ENCODE peak calls at places on chromosomes 16 and 17, in ten cellular contexts. Y is HTR-8/SVneo; J is activated T-helper 1 cell treated with Interleukin-2 at 50 U/mL for 16 hours; K is hepatocyte; W is aorta; H is NCI-H187; L is NCI-H2171; C is activated T-cell treated with anti-CD3 and anti-CD28 coated beads, Interleukin-2, amount 50 U/mL, for 48 hours; Q is fibroblast of lung; S is activated CD4-positive, alpha-beta T cell treated with anti-CD3 and anti-CD28 coated beads, Interleukin-2, amount 50 U/mL, for 1 hour. V is an unnamed sample.

GRCh38 chr16:700684-701584 is 4.7 kb downstream of the FBXL16 start:
- DNase-seq in H (no peak), L (no peak), W (no peak), Y (no peak), S (peak; percentile 46), K (peak; percentile 75), C (no peak), J (no peak), Q (no peak), V (no peak)

GRCh38 chr16:88993006-88993787 is 16.2 kb upstream of the CBFA2T3 start:
- DNase-seq in S (no peak), H (no peak), J (no peak), Y (no peak), C (no peak), Q (peak; percentile 4), L (peak; percentile 83), W (no peak), K (no peak), V (no peak)

GRCh38 chr17:63675607-63676539 is 24.1 kb downstream of the LIMD2 start:
- DNase-seq in J (no peak), S (no peak), W (peak; percentile 90), K (peak; percentile 85), Y (peak; percentile 91), Q (peak; percentile 90), C (no peak), H (no peak), L (no peak), V (peak; percentile 76)

GRCh38 chr16:84617068-84617630 is 729 bp downstream of the COTL1 start:
- DNase-seq in Y (no peak), H (no peak), S (peak; percentile 43), L (no peak), W (peak; percentile 69), C (peak; percentile 71), J (peak; percentile 40), K (peak; percentile 43), Q (no peak), V (no peak)

GRCh38 chr16:52436646-52437645 is 110.0 kb downstream of the TOX3 start:
- DNase-seq in K (no peak), H (no peak), W (no peak), J (no peak), Q (no peak), Y (no peak), S (no peak), C (no peak), L (no peak), V (no peak)

GRCh38 chr17:39928868-39929651 is 1.5 kb downstream of the LRRC3C start:
- DNase-seq in H (no peak), S (no peak), Y (peak; percentile 73), Q (peak; percentile 89), C (no peak), L (no peak), J (no peak), K (no peak), W (no peak), V (no peak)

GRCh38 chr17:16911141-16911937 is 60.6 kb downstream of the TNFRSF13B start:
- DNase-seq in H (no peak), L (no peak), Q (no peak), Y (no peak), K (no peak), J (no peak), C (peak; percentile 16), W (no peak), S (peak; percentile 20), V (no peak)

GRCh38 chr17:1001640-1002411 is 4.9 kb downstream of the TIMM22 start:
- DNase-seq in K (no peak), S (no peak), Y (no peak), W (peak; percentile 81), H (no peak), Q (peak; percentile 78), J (no peak), C (no peak), L (peak; percentile 24), V (no peak)

GRCh38 chr17:61574542-61575351 is 16.3 kb downstream of the NACA2 start:
- DNase-seq in W (no peak), Q (peak; percentile 76), S (no peak), K (peak; percentile 81), Y (peak; percentile 67), H (no peak), C (no peak), J (no peak), L (peak; percentile 56), V (peak; percentile 41)

GRCh38 chr17:19578545-19578944 is 44.9 kb downstream of the SLC47A1 start:
- DNase-seq in C (no peak), L (no peak), W (no peak), S (no peak), J (no peak), Y (no peak), H (no peak), Q (no peak), K (no peak), V (peak; percentile 27)

GRCh38 chr17:68248199-68248825 is 469 bp downstream of the AMZ2 start:
- DNase-seq in Y (peak; percentile 46), S (no peak), C (no peak), H (no peak), K (peak; percentile 66), L (peak; percentile 60), J (no peak), W (peak; percentile 86), Q (peak; percentile 75), V (peak; percentile 64)

GRCh38 chr17:46140645-46141197 is 52.5 kb downstream of the KANSL1 start:
- DNase-seq in C (no peak), J (no peak), K (no peak), S (no peak), W (no peak), L (no peak), Y (no peak), H (no peak), Q (no peak), V (no peak)

GRCh38 chr17:11628374-11628773 is 30.1 kb downstream of the DNAH9 start:
- DNase-seq in W (no peak), S (no peak), Q (no peak), J (no peak), K (no peak), H (no peak), L (no peak), C (no peak), Y (no peak), V (no peak)

GRCh38 chr17:42521036-42521435 is 15.0 kb upstream of the NAGLU start:
- DNase-seq in Q (no peak), W (peak; percentile 61), L (no peak), S (no peak), K (no peak), J (no peak), Y (no peak), H (no peak), C (no peak), V (no peak)

GRCh38 chr17:11221721-11222120 is 19.3 kb upstream of the SHISA6 start:
- DNase-seq in H (no peak), C (no peak), Y (no peak), K (no peak), S (no peak), Q (no peak), W (no peak), J (no peak), L (no peak), V (no peak)

GRCh38 chr17:2421315-2422147 is 20.7 kb upstream of the MNT start:
- DNase-seq in Q (peak; percentile 58), C (no peak), J (no peak), W (no peak), H (peak; percentile 32), Y (no peak), K (no peak), L (no peak), S (no peak), V (peak; percentile 66)

GRCh38 chr16:75385507-75386152 is 47.7 kb downstream of the CFDP1 start:
- DNase-seq in H (no peak), S (no peak), J (no peak), W (no peak), K (peak; percentile 84), L (peak; percentile 67), Q (peak; percentile 94), C (no peak), Y (peak; percentile 41), V (peak; percentile 80)

GRCh38 chr16:3106205-3106928 is 6.0 kb upstream of the ZNF205 start:
- DNase-seq in W (peak; percentile 94), S (peak; percentile 88), K (peak; percentile 96), J (peak; percentile 87), H (peak; percentile 94), C (peak; percentile 97), L (peak; percentile 93), Q (peak; percentile 85), Y (peak; percentile 95), V (peak; percentile 90)

GRCh38 chr16:2035431-2036199 is 8.9 kb downstream of the NHERF2 start:
- DNase-seq in K (peak; percentile 81), Y (no peak), J (no peak), Q (peak; percentile 85), C (no peak), H (peak; percentile 30), W (peak; percentile 90), S (no peak), L (peak; percentile 71), V (no peak)

GRCh38 chr16:67163903-67164558 is 514 bp upstream of the HSF4 start:
- DNase-seq in W (peak; percentile 62), J (no peak), C (no peak), L (no peak), S (no peak), H (peak; percentile 44), Y (no peak), Q (peak; percentile 57), K (no peak), V (no peak)

GRCh38 chr17:10697092-10698081 is at the start of the genes ADPRM and SCO1:
- DNase-seq in H (peak; percentile 26), L (peak; percentile 91), Y (peak; percentile 90), Q (peak; percentile 94), W (peak; percentile 97), K (peak; percentile 97), S (peak; percentile 86), C (peak; percentile 92), J (peak; percentile 85), V (peak; percentile 96)

GRCh38 chr16:71230122-71230845 is at the start of gene HYDIN:
- DNase-seq in J (no peak), Q (peak; percentile 37), Y (peak; percentile 37), H (no peak), L (peak; percentile 91), W (peak; percentile 50), C (peak; percentile 36), K (peak; percentile 92), S (no peak), V (no peak)

GRCh38 chr17:44451832-44452231 is 51.4 kb downstream of the GPATCH8 start:
- DNase-seq in H (no peak), W (no peak), C (no peak), K (no peak), L (no peak), J (no peak), S (no peak), Y (no peak), Q (no peak), V (no peak)

GRCh38 chr17:30600830-30601494 is 123.8 kb downstream of the GOSR1 start:
- DNase-seq in Y (no peak), S (peak; percentile 2), L (no peak), C (no peak), K (peak; percentile 26), Q (peak; percentile 22), W (peak; percentile 57), J (no peak), H (peak; percentile 28), V (peak; percentile 48)

GRCh38 chr16:1019934-1020305 is 38.4 kb downstream of the SOX8 start:
- DNase-seq in K (no peak), H (no peak), Y (no peak), S (no peak), C (no peak), W (no peak), Q (no peak), L (no peak), J (no peak), V (no peak)

GRCh38 chr16:14562691-14563491 is 67.2 kb downstream of the PARN start:
- DNase-seq in K (peak; percentile 56), C (no peak), S (no peak), W (peak; percentile 58), H (no peak), Y (no peak), Q (peak; percentile 43), J (no peak), L (no peak), V (no peak)

GRCh38 chr17:73586153-73586906 is 57.9 kb downstream of the SDK2 start:
- DNase-seq in J (no peak), S (no peak), C (no peak), K (no peak), Q (no peak), W (no peak), L (no peak), Y (no peak), H (no peak), V (no peak)

GRCh38 chr17:39615434-39615833 is 7.7 kb upstream of the NEUROD2 start:
- DNase-seq in Y (no peak), S (no peak), L (no peak), K (no peak), J (no peak), C (no peak), W (no peak), Q (no peak), H (no peak), V (no peak)

V was measured in G401.